ENCODE peak calls at places on chromosomes 7 and 10, in eight cellular contexts. M, Y, J, I, R, Q, E and W are unnamed samples.

GRCh38 chr7:7693881-7694280 is 24.5 kb downstream of the RPA3 start:
- DNase-seq in Y (no peak), Q (no peak), E (no peak), R (no peak), M (no peak), J (no peak), I (no peak), W (no peak)

GRCh38 chr10:77428776-77429395 is 208.7 kb downstream of the KCNMA1 start:
- DNase-seq in E (no peak), R (no peak), Y (no peak), J (no peak), M (no peak), Q (no peak), I (no peak), W (no peak)

GRCh38 chr7:52726493-52726892 is 308.9 kb upstream of the POM121L12 start:
- DNase-seq in J (no peak), E (no peak), Y (no peak), R (no peak), I (no peak), M (no peak), Q (no peak), W (no peak)

GRCh38 chr10:78576276-78576675 is 492.5 kb upstream of the ZMIZ1 start:
- DNase-seq in Q (no peak), R (no peak), M (no peak), J (no peak), I (no peak), Y (no peak), E (no peak), W (no peak)

GRCh38 chr7:36474283-36475010 is 84.8 kb downstream of the ANLN start:
- DNase-seq in R (no peak), E (no peak), J (no peak), Q (peak), Y (no peak), M (no peak), I (no peak), W (no peak)

GRCh38 chr7:3028767-3029111 is 14.9 kb downstream of the CARD11 start:
- DNase-seq in M (no peak), Q (no peak), J (no peak), R (no peak), I (no peak), Y (no peak), E (no peak), W (no peak)

GRCh38 chr10:80416401-80417098 is 8.2 kb downstream of the PRXL2A start:
- DNase-seq in Y (no peak), Q (no peak), J (no peak), E (no peak), R (no peak), I (no peak), M (no peak), W (no peak)

GRCh38 chr10:96967847-96968246 is 135.7 kb downstream of the LCOR start:
- DNase-seq in M (no peak), Y (no peak), R (no peak), E (no peak), Q (no peak), J (no peak), I (no peak), W (no peak)

GRCh38 chr7:142883145-142883544 is 2.4 kb downstream of the TRPV6 start:
- DNase-seq in J (no peak), M (no peak), Q (no peak), E (peak), Y (no peak), I (no peak), R (no peak), W (no peak)

GRCh38 chr10:3784510-3785250 is at the start of gene KLF6:
- DNase-seq in Y (peak), J (no peak), M (no peak), I (no peak), R (no peak), Q (peak), E (peak), W (peak)

GRCh38 chr7:155230169-155230593 is 67.5 kb upstream of the INSIG1 start:
- DNase-seq in J (no peak), M (no peak), E (peak), Y (no peak), Q (no peak), I (no peak), R (no peak), W (no peak)

GRCh38 chr10:97234403-97234802 is 48.6 kb upstream of the SLIT1 start:
- DNase-seq in R (no peak), M (no peak), J (no peak), E (no peak), Q (no peak), I (no peak), Y (peak), W (no peak)

GRCh38 chr7:100429637-100430449 is at the start of gene MEPCE:
- DNase-seq in Y (peak), J (peak), E (peak), I (peak), Q (peak), M (peak), R (peak), W (peak)